ENCODE peak calls at places on chromosome 15, in four cellular contexts. One of them, this sample, is unnamed.

GRCh38 chr15:90160781-90161727 is 40.1 kb upstream of the SEMA4B start:
- DNase-seq in body of pancreas: peak; percentile 96
- DNase-seq in IMR-90: no peak
- DNase-seq in ovary: no peak
- DNase-seq in this sample: no peak

GRCh38 chr15:63968700-63969099 is 77.6 kb downstream of the DAPK2 start:
- DNase-seq in ovary: no peak
- DNase-seq in body of pancreas: no peak
- DNase-seq in IMR-90: no peak
- DNase-seq in this sample: no peak

GRCh38 chr15:44780608-44781007 is 44.3 kb downstream of the TRIM69 start:
- DNase-seq in ovary: no peak
- DNase-seq in IMR-90: no peak
- DNase-seq in body of pancreas: no peak
- DNase-seq in this sample: no peak

GRCh38 chr15:66993874-66994696 is 71.3 kb upstream of the SMAD3 start:
- DNase-seq in body of pancreas: no peak
- DNase-seq in IMR-90: no peak
- DNase-seq in ovary: no peak
- DNase-seq in this sample: no peak

GRCh38 chr15:43441316-43441715 is 51.6 kb downstream of the TP53BP1 start:
- DNase-seq in IMR-90: peak; percentile 50
- DNase-seq in body of pancreas: no peak
- DNase-seq in ovary: no peak
- DNase-seq in this sample: peak; percentile 29

GRCh38 chr15:86267892-86268291 is 188.2 kb downstream of the AGBL1 start:
- DNase-seq in IMR-90: no peak
- DNase-seq in ovary: no peak
- DNase-seq in body of pancreas: no peak
- DNase-seq in this sample: no peak

GRCh38 chr15:33032053-33032452 is 162.5 kb downstream of the FMN1 start:
- DNase-seq in IMR-90: peak; percentile 53
- DNase-seq in ovary: no peak
- DNase-seq in body of pancreas: no peak
- DNase-seq in this sample: no peak

GRCh38 chr15:67013696-67014095 is 51.7 kb upstream of the SMAD3 start:
- DNase-seq in ovary: no peak
- DNase-seq in body of pancreas: no peak
- DNase-seq in IMR-90: peak; percentile 80
- DNase-seq in this sample: no peak

GRCh38 chr15:36808401-36809160 is 229.2 kb downstream of the CDIN1 start:
- DNase-seq in ovary: no peak
- DNase-seq in body of pancreas: peak; percentile 49
- DNase-seq in IMR-90: peak; percentile 25
- DNase-seq in this sample: no peak

GRCh38 chr15:94395626-94396025 is 164.3 kb downstream of the MCTP2 start:
- DNase-seq in ovary: no peak
- DNase-seq in IMR-90: peak; percentile 65
- DNase-seq in body of pancreas: no peak
- DNase-seq in this sample: no peak

GRCh38 chr15:36294359-36294758 is 285.1 kb upstream of the CDIN1 start:
- DNase-seq in body of pancreas: no peak
- DNase-seq in ovary: no peak
- DNase-seq in IMR-90: peak; percentile 13
- DNase-seq in this sample: no peak

GRCh38 chr15:44726136-44726535 is 10.2 kb upstream of the TRIM69 start:
- DNase-seq in ovary: no peak
- DNase-seq in body of pancreas: no peak
- DNase-seq in IMR-90: no peak
- DNase-seq in this sample: no peak

GRCh38 chr15:38554354-38554753 is 10.3 kb downstream of the RASGRP1 start:
- DNase-seq in body of pancreas: no peak
- DNase-seq in ovary: no peak
- DNase-seq in IMR-90: peak; percentile 82
- DNase-seq in this sample: no peak

GRCh38 chr15:99634576-99634975 is 68.8 kb downstream of the MEF2A start:
- DNase-seq in body of pancreas: no peak
- DNase-seq in IMR-90: no peak
- DNase-seq in ovary: no peak
- DNase-seq in this sample: no peak

GRCh38 chr15:45118996-45119395 is 4.9 kb downstream of the DUOXA2 start:
- DNase-seq in ovary: no peak
- DNase-seq in IMR-90: no peak
- DNase-seq in body of pancreas: no peak
- DNase-seq in this sample: no peak

GRCh38 chr15:60758961-60759729 is 280.2 kb upstream of the ICE2 start:
- DNase-seq in IMR-90: peak; percentile 97
- DNase-seq in ovary: no peak
- DNase-seq in body of pancreas: no peak
- DNase-seq in this sample: peak; percentile 3

GRCh38 chr15:55912982-55913381 is 80.4 kb downstream of the NEDD4 start:
- DNase-seq in body of pancreas: no peak
- DNase-seq in IMR-90: no peak
- DNase-seq in ovary: no peak
- DNase-seq in this sample: no peak

GRCh38 chr15:34987182-34987488 is 952 bp downstream of the ZNF770 start:
- DNase-seq in body of pancreas: no peak
- DNase-seq in IMR-90: no peak
- DNase-seq in ovary: no peak
- DNase-seq in this sample: no peak

GRCh38 chr15:47266556-47266955 is 450.7 kb upstream of the SEMA6D start:
- DNase-seq in ovary: no peak
- DNase-seq in body of pancreas: no peak
- DNase-seq in IMR-90: no peak
- DNase-seq in this sample: no peak

GRCh38 chr15:80615783-80616391 is 79.2 kb upstream of the ABHD17C start:
- DNase-seq in ovary: peak; percentile 51
- DNase-seq in IMR-90: peak; percentile 66
- DNase-seq in body of pancreas: peak; percentile 56
- DNase-seq in this sample: no peak

GRCh38 chr15:99455796-99456160 is 110.0 kb upstream of the MEF2A start:
- DNase-seq in body of pancreas: no peak
- DNase-seq in IMR-90: no peak
- DNase-seq in ovary: no peak
- DNase-seq in this sample: no peak

GRCh38 chr15:83046558-83047127 is 20.4 kb downstream of the BTBD1 start:
- DNase-seq in IMR-90: peak; percentile 72
- DNase-seq in ovary: no peak
- DNase-seq in body of pancreas: no peak
- DNase-seq in this sample: no peak

GRCh38 chr15:43056696-43057095 is 49.1 kb downstream of the UBR1 start:
- DNase-seq in body of pancreas: no peak
- DNase-seq in IMR-90: no peak
- DNase-seq in ovary: no peak
- DNase-seq in this sample: no peak

GRCh38 chr15:71011503-71012155 is 103.6 kb upstream of the THSD4 start:
- DNase-seq in body of pancreas: no peak
- DNase-seq in IMR-90: peak; percentile 84
- DNase-seq in ovary: no peak
- DNase-seq in this sample: no peak

GRCh38 chr15:59266015-59266414 is 59.4 kb downstream of the LDHAL6B start:
- DNase-seq in body of pancreas: no peak
- DNase-seq in ovary: no peak
- DNase-seq in IMR-90: no peak
- DNase-seq in this sample: no peak
- TF ChIP-seq POLR2A in body of pancreas: no peak
- TF ChIP-seq POLR2A in ovary: no peak
- TF ChIP-seq POLR2A in IMR-90: no peak
- TF ChIP-seq POLR2A in this sample: no peak

GRCh38 chr15:65516997-65517865 is at the start of gene DPP8:
- DNase-seq in IMR-90: peak; percentile 94
- DNase-seq in ovary: peak; percentile 92
- DNase-seq in body of pancreas: peak; percentile 94
- DNase-seq in this sample: peak; percentile 66
- TF ChIP-seq POLR2A in IMR-90: peak; percentile 78
- TF ChIP-seq POLR2A in ovary: peak; percentile 37
- TF ChIP-seq POLR2A in body of pancreas: peak; percentile 50
- TF ChIP-seq POLR2A in this sample: peak; percentile 77

GRCh38 chr15:57061281-57061680 is 142.8 kb downstream of the TCF12 start:
- DNase-seq in body of pancreas: no peak
- DNase-seq in ovary: no peak
- DNase-seq in IMR-90: no peak
- DNase-seq in this sample: no peak
- TF ChIP-seq POLR2A in body of pancreas: no peak
- TF ChIP-seq POLR2A in ovary: no peak
- TF ChIP-seq POLR2A in IMR-90: no peak
- TF ChIP-seq POLR2A in this sample: no peak

GRCh38 chr15:31435256-31435781 is 108.7 kb downstream of the KLF13 start:
- DNase-seq in ovary: peak; percentile 88
- DNase-seq in IMR-90: peak; percentile 72
- DNase-seq in body of pancreas: peak; percentile 80
- DNase-seq in this sample: no peak

GRCh38 chr15:31435891-31436628 is 109.4 kb downstream of the KLF13 start:
- DNase-seq in body of pancreas: no peak
- DNase-seq in ovary: peak; percentile 57
- DNase-seq in IMR-90: no peak
- DNase-seq in this sample: no peak

GRCh38 chr15:31433574-31433973 is 106.9 kb downstream of the KLF13 start:
- DNase-seq in body of pancreas: no peak
- DNase-seq in ovary: no peak
- DNase-seq in IMR-90: no peak
- DNase-seq in this sample: no peak

GRCh38 chr15:31433101-31433500 is 106.5 kb downstream of the KLF13 start:
- DNase-seq in IMR-90: no peak
- DNase-seq in body of pancreas: no peak
- DNase-seq in ovary: no peak
- DNase-seq in this sample: no peak

GRCh38 chr15:31434418-31435255 is 108.0 kb downstream of the KLF13 start:
- DNase-seq in ovary: peak; percentile 39
- DNase-seq in IMR-90: peak; percentile 93
- DNase-seq in body of pancreas: no peak
- DNase-seq in this sample: no peak
- TF ChIP-seq POLR2A in ovary: no peak
- TF ChIP-seq POLR2A in IMR-90: no peak
- TF ChIP-seq POLR2A in body of pancreas: no peak
- TF ChIP-seq POLR2A in this sample: no peak

GRCh38 chr15:77419836-77420609 is at the start of gene PEAK1:
- DNase-seq in ovary: peak; percentile 100
- DNase-seq in body of pancreas: peak; percentile 100
- DNase-seq in IMR-90: peak; percentile 98
- DNase-seq in this sample: peak; percentile 67
- TF ChIP-seq POLR2A in ovary: peak; percentile 86
- TF ChIP-seq POLR2A in body of pancreas: peak; percentile 85
- TF ChIP-seq POLR2A in IMR-90: peak; percentile 91
- TF ChIP-seq POLR2A in this sample: peak; percentile 98